ENCODE peak calls at places on chromosome 6, in nine cellular contexts. I is tibial nerve, N is AG04450, Z is adrenal gland, V is MM.1S, Q is left ventricle myocardium inferior, F is gastrocnemius medialis, P is transverse colon, L is left lung. S is an unnamed sample. For H3K27me3, the result is how much of the 10 kb centered on the place peaks cover.

GRCh38 chr6:110488606-110489005 is 12.2 kb upstream of the SLC22A16 start:
- DNase-seq in Z (no peak), P (no peak), Q (no peak), F (no peak), N (no peak), V (no peak), L (no peak), I (no peak), S (no peak)

GRCh38 chr6:45445749-45446454 is 68.2 kb upstream of the SUPT3H start:
- DNase-seq in F (peak), Z (peak), P (peak), I (peak), N (peak), Q (peak), L (peak), V (no peak), S (peak)

GRCh38 chr6:147166360-147166944 is 37.8 kb upstream of the STXBP5 start:
- DNase-seq in V (no peak), P (no peak), I (no peak), Q (no peak), N (no peak), F (no peak), Z (no peak), L (no peak), S (no peak)

GRCh38 chr6:116165596-116165995 is 39.7 kb upstream of the COL10A1 start:
- DNase-seq in Z (no peak), V (no peak), P (no peak), I (no peak), N (no peak), F (no peak), L (no peak), Q (no peak), S (no peak)

GRCh38 chr6:138419766-138420165 is 15.7 kb downstream of the HEBP2 start:
- DNase-seq in V (no peak), P (no peak), Z (no peak), Q (no peak), F (no peak), I (no peak), N (no peak), L (no peak), S (no peak)

GRCh38 chr6:148934956-148935355 is 188.1 kb downstream of the UST start:
- DNase-seq in L (no peak), Q (no peak), N (no peak), Z (no peak), V (no peak), F (no peak), P (no peak), I (no peak), S (no peak)

GRCh38 chr6:151690303-151690702 is 117.2 kb upstream of the ESR1 start:
- DNase-seq in Q (no peak), I (no peak), L (no peak), N (no peak), P (no peak), Z (no peak), F (no peak), V (peak), S (no peak)

GRCh38 chr6:151254451-151255081 is 14.8 kb downstream of the AKAP12 start:
- DNase-seq in F (no peak), P (no peak), Z (no peak), I (no peak), L (no peak), V (no peak), N (no peak), Q (no peak), S (no peak)

GRCh38 chr6:110595112-110595511 is 118.7 kb upstream of the SLC22A16 start:
- DNase-seq in P (no peak), Z (no peak), I (no peak), N (no peak), V (no peak), L (no peak), Q (no peak), F (no peak), S (no peak)

GRCh38 chr6:90038951-90039653 is 144.8 kb downstream of the GJA10 start:
- DNase-seq in Q (no peak), N (no peak), P (peak), L (no peak), V (no peak), F (no peak), I (no peak), Z (no peak), S (no peak)

GRCh38 chr6:129606664-129607063 is 103.3 kb downstream of the ARHGAP18 start:
- DNase-seq in Z (no peak), F (no peak), P (no peak), I (no peak), N (no peak), Q (no peak), V (peak), L (no peak), S (no peak)

GRCh38 chr6:170243791-170244291 is 47.0 kb downstream of the DLL1 start:
- DNase-seq in L (peak), P (no peak), Z (peak), F (no peak), N (no peak), I (no peak), Q (peak), V (no peak), S (no peak)

GRCh38 chr6:143673638-143674037 is 4.1 kb upstream of the PHACTR2 start:
- DNase-seq in Z (no peak), I (no peak), P (peak), Q (no peak), L (no peak), N (no peak), V (no peak), F (no peak), S (no peak)

GRCh38 chr6:54624779-54625178 is 221.8 kb upstream of the FAM83B start:
- DNase-seq in Q (no peak), Z (no peak), V (no peak), L (no peak), F (no peak), N (peak), P (no peak), I (no peak), S (no peak)

GRCh38 chr6:42140756-42141602 is 1.4 kb downstream of the C6orf132 start:
- DNase-seq in I (peak), V (no peak), N (no peak), Z (peak), Q (no peak), P (no peak), F (no peak), L (no peak), S (no peak)

GRCh38 chr6:14344486-14344885 is 226.9 kb downstream of the CD83 start:
- DNase-seq in F (no peak), P (no peak), Q (no peak), V (no peak), I (no peak), Z (no peak), L (no peak), N (no peak), S (no peak)

GRCh38 chr6:135299256-135299655 is 118.1 kb downstream of the MYB start:
- DNase-seq in P (no peak), V (no peak), Z (no peak), I (no peak), F (no peak), N (no peak), Q (no peak), L (no peak), S (no peak)

GRCh38 chr6:114343782-114344144 is 940 bp upstream of the HS3ST5 start:
- DNase-seq in Z (no peak), V (no peak), N (no peak), Q (no peak), P (no peak), I (no peak), F (no peak), L (no peak), S (no peak)

GRCh38 chr6:114342826-114343781 is at the start of gene HS3ST5:
- DNase-seq in L (peak), Q (no peak), F (no peak), I (no peak), Z (peak), P (peak), N (no peak), V (peak), S (no peak)

GRCh38 chr6:114339706-114340105 is 3.1 kb downstream of the HS3ST5 start:
- DNase-seq in Q (no peak), P (no peak), F (no peak), N (no peak), I (no peak), Z (no peak), V (no peak), L (no peak), S (no peak)

GRCh38 chr6:114344216-114344970 is 1.6 kb upstream of the HS3ST5 start:
- DNase-seq in P (no peak), F (no peak), Q (no peak), L (no peak), N (no peak), I (no peak), V (peak), Z (no peak), S (no peak)

GRCh38 chr6:114342086-114342825 is 567 bp downstream of the HS3ST5 start:
- DNase-seq in P (peak), V (peak), Q (no peak), L (peak), Z (no peak), N (no peak), F (no peak), I (no peak), S (no peak)
- H3K27me3 ChIP-seq in P (half or more), V (under half), Q (half or more), L (under half), Z (under half), N (under half), F (under half), I (under half), S (under half)

DNA sequence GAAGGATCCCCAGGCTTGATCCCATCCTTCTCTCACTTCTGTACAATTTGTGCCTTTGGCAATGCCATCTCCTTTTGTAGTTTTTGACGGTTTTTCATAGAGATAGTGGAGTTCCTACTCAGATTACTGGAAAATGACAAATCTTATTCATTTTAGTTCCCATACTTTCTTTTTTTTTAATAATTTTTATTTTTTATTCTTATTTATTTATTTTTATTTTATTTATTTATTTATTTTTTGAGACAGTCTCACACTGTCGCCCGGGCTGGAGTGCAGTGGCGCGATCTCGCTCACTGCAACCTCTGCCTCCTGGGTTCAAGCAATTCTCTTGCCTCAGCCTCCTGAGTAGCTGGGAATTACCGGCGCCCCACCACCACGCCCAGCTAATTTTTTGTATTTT is 4.3 kb upstream of the GABBR1 start:
- DNase-seq in I (no peak), L (no peak), N (no peak), P (no peak), V (no peak), Z (no peak), F (no peak), Q (no peak), S (no peak)
- H3K27ac ChIP-seq in I (no peak), L (no peak), N (no peak), P (no peak), V (no peak), Z (no peak), F (no peak), Q (no peak), S (no peak)

GRCh38 chr6:167252271-167252670 is 38.8 kb upstream of the UNC93A start:
- DNase-seq in F (no peak), L (no peak), I (no peak), Z (no peak), V (no peak), Q (no peak), N (no peak), P (no peak), S (no peak)

DNA sequence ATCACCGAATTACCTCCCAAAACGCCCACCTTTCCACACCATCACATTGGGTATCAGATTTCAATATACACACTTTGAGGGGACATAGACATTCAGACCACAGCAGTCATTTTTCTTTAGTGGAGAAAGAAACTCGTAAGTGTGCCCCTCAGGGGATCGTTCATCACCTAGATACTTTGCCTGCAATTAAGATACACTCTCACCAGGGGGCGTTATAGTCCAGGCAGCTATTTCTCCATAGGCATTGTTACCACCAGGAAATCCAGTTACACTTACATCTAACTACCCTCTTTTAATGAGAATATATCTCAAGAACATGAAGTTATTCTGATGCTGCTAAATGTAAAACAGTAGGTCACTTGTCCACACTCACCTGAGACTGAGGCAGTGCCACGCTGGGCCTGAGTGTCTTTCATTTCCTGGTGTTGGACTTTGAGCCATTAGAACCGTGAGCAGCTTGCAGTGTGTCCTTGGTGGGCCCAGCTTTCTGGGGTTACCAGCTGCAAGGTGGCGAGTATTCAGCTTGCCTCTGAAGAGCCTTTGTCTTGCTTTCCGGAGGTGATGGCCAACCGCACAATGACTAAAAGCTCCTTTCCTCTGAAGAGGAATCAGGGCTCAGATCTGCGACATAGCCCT is 35.1 kb upstream of the UNC93A start:
- DNase-seq in Q (no peak), V (no peak), N (no peak), L (no peak), F (no peak), P (no peak), I (no peak), Z (no peak), S (no peak)
- TF ChIP-seq CTCF in Q (no peak), V (no peak), N (no peak), L (no peak), F (no peak), P (no peak), I (no peak), Z (no peak), S (no peak)

DNA sequence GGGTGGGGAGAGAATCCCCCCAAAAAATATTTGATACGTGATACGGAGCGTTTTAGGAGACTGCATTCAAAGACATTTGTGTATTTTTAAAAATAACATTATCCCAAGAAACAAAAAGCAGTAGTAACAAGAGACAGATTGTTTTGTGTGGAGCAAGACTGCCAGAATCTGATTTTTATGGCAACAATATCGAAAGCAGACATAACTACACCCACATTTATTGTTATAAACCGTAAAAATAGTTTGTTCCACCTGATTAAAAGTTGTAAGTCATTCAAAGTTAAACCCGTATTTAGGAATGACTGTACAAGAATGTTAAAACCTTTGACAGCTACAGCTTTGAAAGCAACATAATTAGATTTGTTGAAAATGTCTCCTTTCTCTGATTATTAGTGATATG is 2.6 kb downstream of the EYA4 start:
- DNase-seq in Q (no peak), L (no peak), P (no peak), N (no peak), V (no peak), F (no peak), I (no peak), Z (no peak), S (no peak)
- H3K27me3 ChIP-seq in Q (half or more), L (half or more), P (half or more), N (under half), V (under half), F (under half), I (half or more), Z (under half), S (under half)